ENCODE peak calls at places on chromosomes 3 and 15, in six cellular contexts. H, Z, E, S, L and F are unnamed samples.

GRCh38 chr3:64184621-64185020 is 40.6 kb downstream of the PRICKLE2 start:
- DNase-seq in E (no peak), H (no peak), L (no peak), Z (no peak), S (no peak), F (no peak)

GRCh38 chr3:46693897-46694235 is 387 bp upstream of the ALS2CL start:
- DNase-seq in Z (no peak), E (peak; percentile 87), L (no peak), S (peak; percentile 62), H (no peak), F (no peak)

GRCh38 chr3:160125188-160125587 is 100.0 kb upstream of the C3orf80 start:
- DNase-seq in Z (no peak), S (no peak), E (no peak), L (no peak), H (peak; percentile 89), F (no peak)

GRCh38 chr3:118984699-118985098 is 49.9 kb downstream of the IGSF11 start:
- DNase-seq in S (no peak), H (no peak), L (no peak), E (no peak), Z (no peak), F (no peak)

GRCh38 chr3:106839576-106840280 is 537.5 kb upstream of the CCDC54 start:
- DNase-seq in L (no peak), H (no peak), S (no peak), E (no peak), Z (no peak), F (no peak)

GRCh38 chr3:2783261-2783660 is 326.9 kb downstream of the IL5RA start:
- DNase-seq in L (no peak), H (peak; percentile 69), S (no peak), Z (no peak), E (no peak), F (no peak)

GRCh38 chr15:52344592-52344991 is 49.0 kb upstream of the MYO5C start:
- DNase-seq in H (no peak), S (no peak), Z (no peak), E (no peak), L (no peak), F (no peak)

GRCh38 chr3:14363976-14364375 is 38.4 kb upstream of the SLC6A6 start:
- DNase-seq in Z (no peak), H (no peak), E (no peak), L (no peak), S (no peak), F (no peak)

GRCh38 chr15:83066761-83067637 is at the start of gene BTBD1:
- DNase-seq in L (peak; percentile 95), H (peak; percentile 90), S (peak; percentile 73), E (peak; percentile 97), Z (peak; percentile 86), F (peak; percentile 69)

GRCh38 chr3:182686033-182686886 is 107.0 kb upstream of the ATP11B start:
- DNase-seq in E (no peak), S (no peak), Z (no peak), L (no peak), H (peak; percentile 63), F (no peak)

GRCh38 chr3:38583688-38584087 is 65.8 kb downstream of the SCN5A start:
- DNase-seq in H (no peak), Z (no peak), L (no peak), E (peak; percentile 23), S (no peak), F (no peak)

GRCh38 chr3:108953210-108953609 is 469 bp downstream of the GUCA1C start:
- DNase-seq in E (no peak), Z (no peak), S (no peak), H (no peak), L (no peak), F (no peak)

GRCh38 chr3:84547971-84548970 is 410.5 kb upstream of the CADM2 start:
- DNase-seq in E (no peak), L (no peak), Z (peak; percentile 11), S (no peak), H (peak; percentile 42), F (no peak)

GRCh38 chr3:46006646-46007045 is 11.0 kb upstream of the FYCO1 start:
- DNase-seq in L (no peak), E (no peak), S (no peak), Z (no peak), H (no peak), F (no peak)

GRCh38 chr3:79367066-79367465 is 400.7 kb downstream of the ROBO1 start:
- DNase-seq in S (no peak), L (no peak), H (no peak), E (no peak), Z (no peak), F (no peak)

GRCh38 chr3:138081371-138082084 is 33.9 kb downstream of the DZIP1L start:
- DNase-seq in S (no peak), L (no peak), Z (no peak), H (no peak), E (no peak), F (no peak)

GRCh38 chr3:127389415-127389814 is 101.6 kb upstream of the PRR20G start:
- DNase-seq in S (no peak), H (no peak), E (peak; percentile 15), Z (no peak), L (peak; percentile 0), F (no peak)

DNA sequence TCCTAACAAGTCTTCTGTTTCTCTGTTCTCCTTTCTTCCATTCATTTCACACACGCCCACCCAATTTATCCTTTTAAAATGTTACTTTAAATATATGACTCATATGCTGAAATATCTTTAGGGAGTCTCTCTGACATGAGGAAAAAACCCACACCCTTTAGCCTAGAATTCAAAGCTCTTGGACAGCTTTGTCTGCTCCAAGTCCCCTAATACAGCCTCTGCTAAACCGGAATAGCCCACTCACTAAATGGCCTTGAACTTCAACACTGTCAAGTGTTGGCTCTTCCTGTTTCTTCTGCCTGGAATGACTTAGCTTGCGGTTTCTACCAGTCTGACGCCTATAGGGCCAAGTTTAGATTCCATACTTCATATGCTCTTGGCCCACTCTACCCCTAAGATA is 3.3 kb upstream of the CD96 start:
- DNase-seq in L (no peak), Z (no peak), H (peak; percentile 20), S (no peak), E (no peak), F (no peak)
- H3K27ac ChIP-seq in L (no peak overlapping the region), Z (no peak overlapping the region), H (no peak overlapping the region), S (no peak overlapping the region), E (peak overlapping the region; percentile 60), F (no peak overlapping the region)

GRCh38 chr3:132318451-132318850 is 1.2 kb downstream of the ACP3 start:
- DNase-seq in Z (no peak), H (no peak), E (no peak), S (no peak), L (no peak), F (no peak)
- H3K27ac ChIP-seq in Z (no peak overlapping the region), H (peak overlapping the region; percentile 66), E (no peak overlapping the region), S (no peak overlapping the region), L (peak overlapping the region; percentile 65), F (no peak overlapping the region)

GRCh38 chr3:9346141-9346540 is 16.7 kb upstream of the THUMPD3 start:
- DNase-seq in Z (no peak), E (no peak), S (no peak), H (no peak), L (no peak), F (no peak)

GRCh38 chr3:9343115-9343514 is 19.7 kb upstream of the THUMPD3 start:
- DNase-seq in E (no peak), Z (no peak), H (no peak), S (no peak), L (no peak), F (no peak)

GRCh38 chr3:9342696-9343095 is 20.2 kb upstream of the THUMPD3 start:
- DNase-seq in Z (no peak), S (no peak), E (no peak), H (no peak), L (no peak), F (no peak)

GRCh38 chr3:9347086-9347485 is 15.8 kb upstream of the THUMPD3 start:
- DNase-seq in H (no peak), S (no peak), Z (no peak), E (no peak), L (no peak), F (no peak)

DNA sequence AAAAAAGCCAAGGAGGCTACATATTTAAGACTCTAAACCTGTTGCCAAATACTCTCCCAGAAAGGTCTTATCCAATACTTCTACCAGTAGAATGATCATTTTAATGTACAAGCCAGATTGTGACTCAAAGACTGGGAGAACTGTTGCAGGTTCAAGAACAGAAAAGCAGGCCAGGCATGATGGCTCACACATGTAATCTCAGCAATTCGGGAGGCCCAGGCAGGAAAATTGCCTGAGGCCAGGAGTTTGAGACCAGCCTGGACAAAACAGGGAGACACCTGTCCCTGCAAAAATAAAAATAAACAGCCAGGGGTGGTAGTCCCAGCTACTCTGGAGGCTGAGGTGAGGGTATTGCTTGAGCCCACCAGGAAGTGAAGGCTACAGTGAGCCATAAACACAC is 17.8 kb upstream of the THUMPD3 start:
- DNase-seq in H (no peak), E (no peak), Z (no peak), S (no peak), L (no peak), F (no peak)
- H3K27ac ChIP-seq in H (no peak overlapping the region), E (no peak overlapping the region), Z (no peak overlapping the region), S (no peak overlapping the region), L (no peak overlapping the region), F (no peak overlapping the region)

DNA sequence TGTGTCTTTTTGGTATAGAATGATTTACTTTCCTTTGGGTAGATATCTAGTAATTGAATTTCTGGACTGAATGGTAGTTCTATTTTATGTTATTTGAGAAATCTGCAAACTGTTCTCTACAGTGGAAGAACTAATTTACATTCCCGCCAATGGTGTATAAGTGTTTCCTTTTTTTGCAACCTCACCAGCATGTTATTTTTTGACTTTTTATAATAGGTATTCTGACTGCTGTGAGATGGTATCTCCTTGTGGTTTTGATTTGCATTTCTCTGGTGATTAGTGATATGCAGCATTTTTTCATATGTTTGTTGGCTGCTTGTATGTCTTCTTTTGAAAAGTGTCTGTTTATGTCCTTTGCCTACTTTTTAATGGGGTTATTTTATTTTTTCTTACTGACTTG is 607.2 kb downstream of the OTOL1 start:
- DNase-seq in H (no peak), L (no peak), S (no peak), Z (no peak), E (no peak), F (no peak)
- H3K27ac ChIP-seq in H (no peak overlapping the region), L (no peak overlapping the region), S (no peak overlapping the region), Z (no peak overlapping the region), E (no peak overlapping the region), F (no peak overlapping the region)